ENCODE peak calls at places on chromosomes 1 and 21, in five cellular contexts. W, A, P, N and L are unnamed samples.

GRCh38 chr1:235101558-235102258 is 26.9 kb downstream of the TOMM20 start:
- DNase-seq in P (no peak), N (no peak), A (no peak), W (peak), L (peak)

GRCh38 chr1:112791723-112792104 is 76.6 kb upstream of the PPM1J start:
- DNase-seq in W (no peak), P (no peak), N (no peak), A (no peak), L (no peak)

GRCh38 chr1:50667710-50668356 is 244.6 kb upstream of the DMRTA2 start:
- DNase-seq in W (no peak), P (no peak), N (no peak), A (no peak), L (no peak)

GRCh38 chr1:150256549-150257341 is 829 bp upstream of the CA14 start:
- DNase-seq in W (no peak), P (no peak), N (no peak), A (no peak), L (no peak)

GRCh38 chr1:26854953-26855352 is 8.0 kb upstream of the SFN start:
- DNase-seq in W (peak), A (no peak), N (no peak), P (no peak), L (no peak)

GRCh38 chr1:36351222-36351977 is 28.0 kb upstream of the EVA1B start:
- DNase-seq in N (peak), W (peak), P (peak), A (no peak), L (peak)

GRCh38 chr1:242017580-242018233 is 18.8 kb upstream of the MAP1LC3C start:
- DNase-seq in N (peak), W (peak), A (no peak), P (peak), L (no peak)

GRCh38 chr1:236875975-236876374 is 80.9 kb downstream of the MTR start:
- DNase-seq in P (no peak), N (no peak), A (no peak), W (no peak), L (no peak)

GRCh38 chr1:78779831-78780230 is 130.2 kb downstream of the IFI44 start:
- DNase-seq in A (no peak), N (no peak), W (no peak), P (no peak), L (no peak)

GRCh38 chr1:37717631-37718030 is 25.3 kb downstream of the CDCA8 start:
- DNase-seq in W (no peak), P (no peak), N (no peak), A (no peak), L (no peak)

GRCh38 chr1:104621221-104621620 is 871.5 kb downstream of the AMY1C start:
- DNase-seq in W (no peak), P (no peak), N (no peak), A (no peak), L (no peak)
- TF ChIP-seq CTCF in W (no peak), P (no peak), N (no peak), A (no peak), L (no peak)

GRCh38 chr21:44990921-44991320 is 51.1 kb downstream of the SLX9 start:
- DNase-seq in P (no peak), A (no peak), W (no peak), N (no peak), L (no peak)

GRCh38 chr21:44988607-44989537 is 49.0 kb downstream of the SLX9 start:
- DNase-seq in P (no peak), W (no peak), N (no peak), A (no peak), L (no peak)

GRCh38 chr21:44991538-44992483 is 52.0 kb downstream of the SLX9 start:
- DNase-seq in W (no peak), P (no peak), N (no peak), A (no peak), L (no peak)

GRCh38 chr21:44989538-44989888 is 49.7 kb downstream of the SLX9 start:
- DNase-seq in P (no peak), N (no peak), A (no peak), W (no peak), L (no peak)

DNA sequence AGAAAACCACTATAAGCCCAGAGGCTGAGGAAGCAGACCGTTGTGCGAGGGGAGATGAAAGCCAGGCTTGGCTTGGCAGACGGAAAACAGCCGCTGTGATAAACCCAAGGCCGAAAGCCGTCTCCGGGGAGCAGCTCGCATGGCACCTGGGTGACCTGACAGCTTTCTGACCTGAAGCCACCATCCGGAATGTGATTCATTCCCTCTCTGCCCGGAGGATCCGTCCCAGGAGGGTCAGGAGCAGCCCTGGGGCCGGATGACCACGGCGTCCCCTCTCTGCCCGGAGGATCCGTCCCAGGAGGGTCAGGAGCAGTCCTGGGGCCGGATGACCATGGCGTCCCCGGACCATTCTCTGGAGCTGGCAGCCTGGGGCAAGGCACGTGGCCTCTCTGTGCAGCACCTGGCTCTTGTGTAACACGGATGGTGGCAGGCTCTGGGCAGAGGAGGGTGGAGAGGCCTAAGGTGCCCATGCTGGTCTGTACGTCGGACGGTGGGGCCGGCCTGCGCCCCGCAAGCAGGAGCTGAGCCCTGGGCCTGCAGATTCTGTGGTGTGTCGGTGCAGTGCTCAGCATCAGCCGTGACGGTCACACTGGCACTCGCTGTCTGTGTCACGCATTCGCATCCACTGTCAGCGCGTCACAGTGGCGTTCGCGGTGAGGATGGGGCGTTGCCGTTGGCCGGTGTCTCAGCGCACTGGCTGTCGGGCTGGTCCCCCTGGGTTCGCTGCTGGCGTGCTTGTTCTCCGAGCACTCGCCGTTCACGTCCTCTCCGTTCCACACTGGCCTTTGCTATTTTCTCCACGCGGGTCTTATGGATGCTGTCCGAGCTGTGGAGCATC is 50.3 kb downstream of the SLX9 start:
- DNase-seq in A (no peak), W (no peak), P (no peak), N (no peak), L (no peak)
- H3K4me3 ChIP-seq in A (no peak), W (no peak), P (no peak), N (no peak), L (no peak)

GRCh38 chr1:57122031-57122430 is 156.2 kb upstream of the C8B start:
- DNase-seq in P (no peak), N (no peak), A (no peak), W (peak), L (no peak)

GRCh38 chr1:57124170-57124569 is 158.4 kb upstream of the C8B start:
- DNase-seq in W (no peak), A (no peak), P (no peak), N (no peak), L (no peak)

GRCh38 chr1:57118948-57119637 is 153.3 kb upstream of the C8B start:
- DNase-seq in P (no peak), A (no peak), N (no peak), W (no peak), L (no peak)

GRCh38 chr1:57127976-57128375 is 162.2 kb upstream of the C8B start:
- DNase-seq in N (no peak), W (no peak), A (no peak), P (no peak), L (no peak)

GRCh38 chr1:57124768-57125446 is 159.1 kb upstream of the C8B start:
- DNase-seq in A (no peak), N (no peak), W (peak), P (no peak), L (no peak)
- TF ChIP-seq CTCF in A (no peak), N (no peak), W (peak), P (no peak), L (no peak)

DNA sequence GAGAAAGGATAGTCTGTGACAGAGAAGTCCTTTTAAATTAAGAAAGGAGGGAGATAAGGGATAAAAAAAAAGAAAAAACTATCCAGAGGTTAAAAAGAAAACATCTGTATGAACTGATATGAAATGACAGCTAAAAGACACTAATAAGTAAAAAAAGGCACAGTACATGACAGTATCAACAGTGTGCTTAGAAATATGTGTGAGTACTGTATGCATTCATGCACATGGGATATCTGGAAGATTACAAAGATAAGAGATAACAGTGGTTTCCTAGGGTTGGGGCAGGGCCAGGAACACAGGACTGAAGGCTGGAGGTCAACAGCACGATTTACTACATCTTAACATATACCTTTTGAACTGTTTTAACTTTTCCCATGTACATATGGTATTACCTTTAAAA is 13.3 kb downstream of the PTP4A2 start:
- DNase-seq in P (no peak), A (no peak), W (no peak), N (no peak), L (no peak)
- H3K4me3 ChIP-seq in P (no peak), A (no peak), W (no peak), N (no peak), L (no peak)

GRCh38 chr1:155261888-155262673 is at the start of gene SCAMP3:
- DNase-seq in N (peak), A (peak), W (peak), P (peak), L (peak)
- TF ChIP-seq CTCF in N (no peak), A (no peak), W (no peak), P (no peak), L (no peak)

GRCh38 chr1:61873581-61873980 is 131.3 kb downstream of the PATJ start:
- DNase-seq in N (no peak), W (peak), A (no peak), P (no peak), L (no peak)
- H3K4me3 ChIP-seq in N (no peak), W (no peak), A (no peak), P (no peak), L (no peak)

GRCh38 chr21:38494688-38495087 is 3.6 kb downstream of the ERG start:
- DNase-seq in N (no peak), P (no peak), A (no peak), W (no peak), L (no peak)
- TF ChIP-seq CTCF in N (no peak), P (no peak), A (no peak), W (no peak), L (no peak)

GRCh38 chr1:205576805-205577761 is 54.7 kb downstream of the ELK4 start:
- DNase-seq in P (no peak), A (no peak), W (no peak), N (no peak), L (peak)
- H3K4me3 ChIP-seq in P (no peak), A (no peak), W (no peak), N (no peak), L (no peak)